ENCODE peak calls at places on chromosomes 2 and 18, in eight cellular contexts. One of them, this sample, is unnamed. For H3K4me1 and H3K36me3, the result is how much of the 10 kb centered on the place peaks cover.

GRCh38 chr2:5479265-5479928 is 212.8 kb upstream of the SOX11 start:
- DNase-seq in right lobe of liver: no peak
- DNase-seq in ovary: no peak
- DNase-seq in tibial nerve: no peak
- DNase-seq in neuronal stem cell: peak
- DNase-seq in adrenal gland: no peak
- DNase-seq in spleen: no peak
- DNase-seq in lower lobe of right lung: no peak
- DNase-seq in this sample: no peak

GRCh38 chr2:199581935-199582336 is 124.2 kb upstream of the SATB2 start:
- DNase-seq in spleen: no peak
- DNase-seq in lower lobe of right lung: no peak
- DNase-seq in ovary: no peak
- DNase-seq in neuronal stem cell: no peak
- DNase-seq in right lobe of liver: no peak
- DNase-seq in adrenal gland: no peak
- DNase-seq in tibial nerve: no peak
- DNase-seq in this sample: no peak

GRCh38 chr2:163735692-163736432 is at the start of gene FIGN:
- DNase-seq in right lobe of liver: peak
- DNase-seq in ovary: peak
- DNase-seq in spleen: no peak
- DNase-seq in adrenal gland: peak
- DNase-seq in tibial nerve: peak
- DNase-seq in neuronal stem cell: peak
- DNase-seq in lower lobe of right lung: peak
- DNase-seq in this sample: peak

GRCh38 chr2:179588486-179589145 is 272.8 kb downstream of the ZNF385B start:
- DNase-seq in adrenal gland: no peak
- DNase-seq in lower lobe of right lung: no peak
- DNase-seq in right lobe of liver: no peak
- DNase-seq in ovary: no peak
- DNase-seq in neuronal stem cell: no peak
- DNase-seq in spleen: no peak
- DNase-seq in tibial nerve: no peak
- DNase-seq in this sample: no peak

GRCh38 chr2:128039535-128039934 is 11.7 kb upstream of the SAP130 start:
- DNase-seq in lower lobe of right lung: no peak
- DNase-seq in spleen: no peak
- DNase-seq in ovary: no peak
- DNase-seq in neuronal stem cell: no peak
- DNase-seq in right lobe of liver: no peak
- DNase-seq in adrenal gland: no peak
- DNase-seq in tibial nerve: no peak
- DNase-seq in this sample: no peak

GRCh38 chr2:37472959-37473358 is 128.5 kb downstream of the QPCT start:
- DNase-seq in right lobe of liver: peak
- DNase-seq in tibial nerve: no peak
- DNase-seq in neuronal stem cell: no peak
- DNase-seq in lower lobe of right lung: peak
- DNase-seq in spleen: no peak
- DNase-seq in adrenal gland: no peak
- DNase-seq in ovary: no peak
- DNase-seq in this sample: peak

GRCh38 chr18:31243740-31244512 is 74.0 kb upstream of the DSG1 start:
- DNase-seq in adrenal gland: no peak
- DNase-seq in tibial nerve: no peak
- DNase-seq in ovary: no peak
- DNase-seq in spleen: no peak
- DNase-seq in neuronal stem cell: no peak
- DNase-seq in lower lobe of right lung: no peak
- DNase-seq in right lobe of liver: no peak
- DNase-seq in this sample: no peak

GRCh38 chr2:86621290-86621943 is 2.2 kb downstream of the RNF103 start:
- DNase-seq in lower lobe of right lung: no peak
- DNase-seq in spleen: no peak
- DNase-seq in tibial nerve: no peak
- DNase-seq in right lobe of liver: no peak
- DNase-seq in adrenal gland: no peak
- DNase-seq in ovary: no peak
- DNase-seq in neuronal stem cell: no peak
- DNase-seq in this sample: no peak

GRCh38 chr2:84939426-84940087 is 31.4 kb upstream of the KCMF1 start:
- DNase-seq in ovary: no peak
- DNase-seq in adrenal gland: no peak
- DNase-seq in lower lobe of right lung: no peak
- DNase-seq in tibial nerve: no peak
- DNase-seq in neuronal stem cell: no peak
- DNase-seq in spleen: peak
- DNase-seq in right lobe of liver: no peak
- DNase-seq in this sample: no peak

GRCh38 chr18:5145168-5145857 is 51.7 kb downstream of the AKAIN1 start:
- DNase-seq in neuronal stem cell: no peak
- DNase-seq in tibial nerve: no peak
- DNase-seq in right lobe of liver: no peak
- DNase-seq in lower lobe of right lung: no peak
- DNase-seq in spleen: no peak
- DNase-seq in adrenal gland: no peak
- DNase-seq in ovary: no peak
- DNase-seq in this sample: no peak

GRCh38 chr2:118097657-118098056 is 9.4 kb downstream of the INSIG2 start:
- DNase-seq in neuronal stem cell: no peak
- DNase-seq in right lobe of liver: no peak
- DNase-seq in adrenal gland: no peak
- DNase-seq in spleen: no peak
- DNase-seq in tibial nerve: no peak
- DNase-seq in ovary: no peak
- DNase-seq in lower lobe of right lung: no peak
- DNase-seq in this sample: no peak

GRCh38 chr2:154495455-154495868 is 203.0 kb upstream of the KCNJ3 start:
- DNase-seq in neuronal stem cell: no peak
- DNase-seq in ovary: no peak
- DNase-seq in lower lobe of right lung: no peak
- DNase-seq in tibial nerve: no peak
- DNase-seq in right lobe of liver: no peak
- DNase-seq in adrenal gland: no peak
- DNase-seq in spleen: no peak
- DNase-seq in this sample: no peak

GRCh38 chr2:23794234-23794633 is 132.7 kb downstream of the ATAD2B start:
- DNase-seq in neuronal stem cell: no peak
- DNase-seq in lower lobe of right lung: no peak
- DNase-seq in tibial nerve: no peak
- DNase-seq in adrenal gland: no peak
- DNase-seq in right lobe of liver: no peak
- DNase-seq in spleen: no peak
- DNase-seq in ovary: no peak
- DNase-seq in this sample: no peak

GRCh38 chr2:75192496-75192895 is 6.8 kb downstream of the TACR1 start:
- DNase-seq in spleen: no peak
- DNase-seq in right lobe of liver: no peak
- DNase-seq in adrenal gland: no peak
- DNase-seq in ovary: no peak
- DNase-seq in tibial nerve: no peak
- DNase-seq in lower lobe of right lung: no peak
- DNase-seq in neuronal stem cell: no peak
- DNase-seq in this sample: no peak

GRCh38 chr18:23675896-23676295 is 13.2 kb upstream of the ANKRD29 start:
- DNase-seq in lower lobe of right lung: no peak
- DNase-seq in right lobe of liver: no peak
- DNase-seq in neuronal stem cell: no peak
- DNase-seq in spleen: no peak
- DNase-seq in adrenal gland: no peak
- DNase-seq in tibial nerve: no peak
- DNase-seq in ovary: no peak
- DNase-seq in this sample: peak

GRCh38 chr18:41504316-41504715 is 450.7 kb upstream of the PIK3C3 start:
- DNase-seq in ovary: no peak
- DNase-seq in lower lobe of right lung: no peak
- DNase-seq in tibial nerve: no peak
- DNase-seq in neuronal stem cell: no peak
- DNase-seq in right lobe of liver: no peak
- DNase-seq in adrenal gland: no peak
- DNase-seq in spleen: no peak
- DNase-seq in this sample: no peak

GRCh38 chr18:659597-659996 is 2.1 kb downstream of the TYMS start:
- DNase-seq in spleen: no peak
- DNase-seq in neuronal stem cell: no peak
- DNase-seq in ovary: no peak
- DNase-seq in right lobe of liver: no peak
- DNase-seq in lower lobe of right lung: no peak
- DNase-seq in adrenal gland: no peak
- DNase-seq in tibial nerve: no peak
- DNase-seq in this sample: no peak

GRCh38 chr2:113203901-113204519 is 30.2 kb downstream of the PSD4 start:
- DNase-seq in ovary: peak
- DNase-seq in adrenal gland: peak
- DNase-seq in lower lobe of right lung: peak
- DNase-seq in spleen: peak
- DNase-seq in neuronal stem cell: peak
- DNase-seq in tibial nerve: no peak
- DNase-seq in right lobe of liver: peak
- DNase-seq in this sample: peak

DNA sequence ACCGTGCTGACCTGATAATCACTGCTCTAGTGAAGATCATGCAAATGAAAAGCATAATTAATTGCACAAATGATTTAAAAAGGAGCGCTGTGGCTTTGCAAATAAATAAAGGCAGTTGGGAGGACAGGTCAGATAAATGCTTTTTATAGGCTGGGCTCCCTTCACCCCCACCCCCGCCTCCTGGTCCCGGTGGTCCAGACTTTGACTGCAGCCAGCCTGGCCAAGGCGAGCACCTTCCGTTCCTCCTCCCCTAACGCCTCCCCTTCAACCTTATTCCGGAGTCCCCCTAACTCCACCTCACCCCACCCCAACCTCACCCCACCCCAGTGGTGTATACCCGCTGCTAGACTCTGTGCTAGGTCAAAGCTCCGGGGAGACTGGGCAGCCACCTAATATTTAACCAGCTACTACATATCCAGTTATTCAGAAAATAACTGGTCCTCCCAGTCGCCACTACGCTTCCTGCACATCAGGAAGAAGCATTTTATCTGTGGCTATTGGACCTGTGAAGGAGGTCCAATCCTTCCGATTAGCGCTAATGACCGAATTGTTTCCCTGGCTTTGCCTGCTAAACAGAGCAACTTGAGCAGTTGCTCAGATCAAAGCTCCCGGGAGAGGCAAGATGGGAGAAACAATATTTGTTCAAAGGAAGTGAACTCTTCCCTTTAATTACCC is 3.7 kb upstream of the SP9 start:
- DNase-seq in neuronal stem cell: peak
- DNase-seq in ovary: no peak
- DNase-seq in tibial nerve: no peak
- DNase-seq in right lobe of liver: no peak
- DNase-seq in lower lobe of right lung: no peak
- DNase-seq in adrenal gland: no peak
- DNase-seq in spleen: no peak
- DNase-seq in this sample: no peak
- H3K4me1 ChIP-seq in neuronal stem cell: under half
- H3K4me1 ChIP-seq in ovary: under half
- H3K4me1 ChIP-seq in tibial nerve: half or more
- H3K4me1 ChIP-seq in right lobe of liver: under half
- H3K4me1 ChIP-seq in lower lobe of right lung: half or more
- H3K4me1 ChIP-seq in adrenal gland: under half
- H3K4me1 ChIP-seq in spleen: half or more
- H3K4me1 ChIP-seq in this sample: under half

DNA sequence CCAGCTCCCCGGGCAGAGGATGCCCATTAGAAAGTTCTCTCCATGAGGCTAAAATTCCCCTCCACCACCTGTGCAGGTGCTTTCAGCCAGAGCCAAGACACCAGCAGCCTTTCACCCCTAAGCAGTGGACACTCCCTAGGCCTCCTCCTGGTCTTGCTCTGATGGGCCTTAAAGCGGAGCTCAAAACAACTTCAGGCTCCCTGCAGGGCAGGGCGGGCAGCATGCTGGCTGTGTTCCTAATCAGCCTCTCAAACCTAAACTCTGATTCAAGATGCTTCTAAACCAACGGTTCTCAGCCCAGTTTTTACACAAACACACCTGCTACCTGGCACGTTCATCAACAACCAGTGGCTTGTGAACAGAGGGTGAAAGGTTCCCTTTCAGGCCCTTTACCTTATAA is 254.4 kb downstream of the TWIST2 start:
- DNase-seq in lower lobe of right lung: no peak
- DNase-seq in ovary: no peak
- DNase-seq in neuronal stem cell: no peak
- DNase-seq in right lobe of liver: no peak
- DNase-seq in spleen: no peak
- DNase-seq in tibial nerve: no peak
- DNase-seq in adrenal gland: no peak
- DNase-seq in this sample: no peak
- H3K36me3 ChIP-seq in lower lobe of right lung: half or more
- H3K36me3 ChIP-seq in ovary: under half
- H3K36me3 ChIP-seq in neuronal stem cell: under half
- H3K36me3 ChIP-seq in right lobe of liver: under half
- H3K36me3 ChIP-seq in spleen: under half
- H3K36me3 ChIP-seq in tibial nerve: under half
- H3K36me3 ChIP-seq in adrenal gland: under half
- H3K36me3 ChIP-seq in this sample: under half

GRCh38 chr2:96819876-96820511 is 3.9 kb downstream of the CNNM3 start:
- DNase-seq in lower lobe of right lung: no peak
- DNase-seq in tibial nerve: no peak
- DNase-seq in right lobe of liver: no peak
- DNase-seq in spleen: no peak
- DNase-seq in ovary: no peak
- DNase-seq in neuronal stem cell: no peak
- DNase-seq in adrenal gland: no peak
- DNase-seq in this sample: no peak
- H3K4me1 ChIP-seq in lower lobe of right lung: half or more
- H3K4me1 ChIP-seq in tibial nerve: half or more
- H3K4me1 ChIP-seq in right lobe of liver: under half
- H3K4me1 ChIP-seq in spleen: half or more
- H3K4me1 ChIP-seq in ovary: under half
- H3K4me1 ChIP-seq in neuronal stem cell: under half
- H3K4me1 ChIP-seq in adrenal gland: under half
- H3K4me1 ChIP-seq in this sample: under half

DNA sequence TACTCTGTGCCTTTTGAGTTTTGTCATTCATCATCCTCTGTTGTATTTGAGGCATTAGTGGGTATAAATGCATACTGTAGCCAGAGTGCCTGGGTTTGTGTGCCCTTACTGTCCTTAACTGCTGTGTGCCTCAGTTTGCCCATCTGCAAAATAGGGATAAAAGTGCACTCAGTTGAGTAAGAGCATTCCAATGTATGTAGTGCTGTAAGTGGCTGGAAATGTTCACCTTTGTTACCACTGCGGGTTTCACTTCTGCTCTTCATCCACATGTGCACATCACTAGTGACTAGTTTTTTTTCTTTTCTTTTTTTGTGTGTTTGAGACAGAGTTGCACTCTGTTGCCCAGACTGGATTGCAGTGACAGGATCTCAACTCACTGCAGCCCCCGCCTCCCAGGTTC is 39.9 kb downstream of the PLEKHB2 start:
- DNase-seq in neuronal stem cell: no peak
- DNase-seq in adrenal gland: no peak
- DNase-seq in ovary: no peak
- DNase-seq in lower lobe of right lung: no peak
- DNase-seq in right lobe of liver: no peak
- DNase-seq in spleen: no peak
- DNase-seq in tibial nerve: no peak
- DNase-seq in this sample: no peak
- H3K36me3 ChIP-seq in neuronal stem cell: under half
- H3K36me3 ChIP-seq in adrenal gland: under half
- H3K36me3 ChIP-seq in ovary: under half
- H3K36me3 ChIP-seq in lower lobe of right lung: half or more
- H3K36me3 ChIP-seq in right lobe of liver: under half
- H3K36me3 ChIP-seq in spleen: under half
- H3K36me3 ChIP-seq in tibial nerve: under half
- H3K36me3 ChIP-seq in this sample: half or more

GRCh38 chr18:70295192-70295522 is 6.3 kb downstream of the SOCS6 start:
- DNase-seq in spleen: no peak
- DNase-seq in tibial nerve: no peak
- DNase-seq in ovary: no peak
- DNase-seq in right lobe of liver: no peak
- DNase-seq in adrenal gland: no peak
- DNase-seq in neuronal stem cell: no peak
- DNase-seq in lower lobe of right lung: no peak
- DNase-seq in this sample: no peak
- H3K4me1 ChIP-seq in spleen: half or more
- H3K4me1 ChIP-seq in tibial nerve: half or more
- H3K4me1 ChIP-seq in ovary: under half
- H3K4me1 ChIP-seq in right lobe of liver: under half
- H3K4me1 ChIP-seq in adrenal gland: half or more
- H3K4me1 ChIP-seq in neuronal stem cell: under half
- H3K4me1 ChIP-seq in lower lobe of right lung: half or more
- H3K4me1 ChIP-seq in this sample: under half

This sample was measured in SJSA1.